ENCODE peak calls at places on chromosomes 16 and 17, in six cellular contexts. H is NCI-H1105; U is CD8-positive, alpha-beta memory T cell; S is foreskin fibroblast; Q is germinal center; E is Karpas-422. T is an unnamed sample.

GRCh38 chr16:50281391-50282009 is 15.1 kb downstream of the ADCY7 start:
- DNase-seq in Q (no peak), U (no peak), E (peak), S (no peak), H (no peak), T (no peak)

GRCh38 chr16:1651055-1651454 is 27.0 kb upstream of the JPT2 start:
- DNase-seq in E (no peak), Q (no peak), S (no peak), H (no peak), U (no peak), T (no peak)

GRCh38 chr17:82287849-82288601 is 14.5 kb upstream of the CSNK1D start:
- DNase-seq in S (peak), H (no peak), U (no peak), Q (no peak), E (no peak), T (no peak)

GRCh38 chr16:75820672-75821071 is 94.4 kb upstream of the CPHXL start:
- DNase-seq in Q (no peak), U (no peak), H (no peak), S (no peak), E (no peak), T (no peak)

GRCh38 chr17:58452738-58453137 is 35.4 kb upstream of the RNF43 start:
- DNase-seq in Q (no peak), E (no peak), H (no peak), S (no peak), U (no peak), T (no peak)

GRCh38 chr16:17391715-17392114 is 79.0 kb downstream of the XYLT1 start:
- DNase-seq in E (no peak), H (no peak), Q (no peak), S (no peak), U (no peak), T (no peak)

GRCh38 chr17:67435122-67435521 is 58.0 kb downstream of the PITPNC1 start:
- DNase-seq in S (no peak), H (no peak), Q (no peak), E (no peak), U (peak), T (no peak)

GRCh38 chr16:57999366-57999970 is 1.0 kb downstream of the ZNF319 start:
- DNase-seq in H (no peak), E (peak), S (no peak), Q (peak), U (peak), T (no peak)

GRCh38 chr16:67865318-67865717 is 7.5 kb upstream of the EDC4 start:
- DNase-seq in U (no peak), E (peak), H (no peak), Q (no peak), S (no peak), T (no peak)

GRCh38 chr16:14249291-14250032 is 178.3 kb downstream of the MRTFB start:
- DNase-seq in U (peak), S (peak), H (peak), E (peak), Q (peak), T (peak)

GRCh38 chr17:73697872-73698271 is 53.6 kb upstream of the SDK2 start:
- DNase-seq in S (no peak), Q (no peak), E (no peak), U (no peak), H (peak), T (no peak)

GRCh38 chr16:20798364-20798763 is 7.9 kb downstream of the ERI2 start:
- DNase-seq in E (no peak), U (no peak), H (no peak), S (no peak), Q (no peak), T (no peak)

GRCh38 chr17:5272313-5272712 is 9.8 kb upstream of the RABEP1 start:
- DNase-seq in H (no peak), U (no peak), E (no peak), Q (no peak), S (no peak), T (no peak)

GRCh38 chr17:62751350-62751691 is 56.8 kb downstream of the MARCHF10 start:
- DNase-seq in U (no peak), Q (no peak), S (no peak), H (no peak), E (no peak), T (no peak)

GRCh38 chr17:61384384-61385090 is 15.1 kb upstream of the TBX2 start:
- DNase-seq in Q (no peak), E (no peak), U (peak), H (no peak), S (no peak), T (no peak)